ENCODE peak calls at places on chromosomes 12 and 14, in nine cellular contexts. G, Y, W, X, L, B, O, F and N are unnamed samples.

GRCh38 chr12:6635856-6636521 is at the start of gene LPAR5:
- DNase-seq in G (no peak), Y (no peak), W (peak), X (no peak), L (no peak), B (no peak), O (no peak), F (no peak), N (peak)

GRCh38 chr14:51546603-51547258 is 105.0 kb upstream of the FRMD6 start:
- DNase-seq in G (no peak), Y (no peak), W (no peak), X (no peak), L (no peak), B (peak), O (no peak), F (no peak), N (no peak)

GRCh38 chr14:61003571-61003970 is 22.5 kb downstream of the SLC38A6 start:
- DNase-seq in G (no peak), Y (no peak), W (no peak), X (no peak), L (no peak), B (no peak), O (no peak), F (no peak), N (no peak)

GRCh38 chr12:93982847-93983315 is 165.5 kb upstream of the PLXNC1 start:
- DNase-seq in G (no peak), Y (no peak), W (peak), X (no peak), L (no peak), B (no peak), O (no peak), F (peak), N (peak)

GRCh38 chr12:15827136-15827535 is 37.9 kb upstream of the EPS8 start:
- DNase-seq in G (no peak), Y (no peak), W (no peak), X (no peak), L (no peak), B (no peak), O (no peak), F (no peak), N (no peak)

GRCh38 chr12:739349-739748 is 13.0 kb upstream of the WNK1 start:
- DNase-seq in G (no peak), Y (no peak), W (no peak), X (no peak), L (no peak), B (no peak), O (no peak), F (no peak), N (no peak)

GRCh38 chr14:23709923-23710322 is 73.8 kb downstream of the DHRS2 start:
- DNase-seq in G (no peak), Y (no peak), W (no peak), X (no peak), L (no peak), B (no peak), O (no peak), F (no peak), N (no peak)

GRCh38 chr14:90979451-90979850 is 81.0 kb downstream of the RPS6KA5 start:
- DNase-seq in G (no peak), Y (no peak), W (no peak), X (no peak), L (no peak), B (no peak), O (no peak), F (no peak), N (no peak)

GRCh38 chr12:105083041-105083440 is 1.2 kb downstream of the ALDH1L2 start:
- DNase-seq in G (no peak), Y (peak), W (no peak), X (peak), L (no peak), B (no peak), O (no peak), F (no peak), N (no peak)

GRCh38 chr12:61654698-61655097 is 605.5 kb upstream of the USP15 start:
- DNase-seq in G (no peak), Y (no peak), W (peak), X (no peak), L (no peak), B (no peak), O (no peak), F (no peak), N (no peak)

GRCh38 chr12:79155703-79156102 is 291.1 kb downstream of the SYT1 start:
- DNase-seq in G (no peak), Y (no peak), W (no peak), X (no peak), L (no peak), B (no peak), O (no peak), F (no peak), N (peak)

GRCh38 chr12:1799068-1799881 is 21.1 kb upstream of the LRTM2 start:
- DNase-seq in G (no peak), Y (no peak), W (no peak), X (no peak), L (no peak), B (no peak), O (no peak), F (no peak), N (no peak)

GRCh38 chr14:81427348-81428058 is 27.4 kb upstream of the STON2 start:
- DNase-seq in G (no peak), Y (no peak), W (no peak), X (no peak), L (no peak), B (peak), O (peak), F (peak), N (no peak)

GRCh38 chr14:100612879-100613455 is 25.8 kb upstream of the BEGAIN start:
- DNase-seq in G (no peak), Y (no peak), W (no peak), X (no peak), L (no peak), B (no peak), O (no peak), F (no peak), N (no peak)

GRCh38 chr12:80041691-80042090 is 57.6 kb upstream of the OTOGL start:
- DNase-seq in G (no peak), Y (no peak), W (no peak), X (no peak), L (no peak), B (no peak), O (no peak), F (no peak), N (peak)

GRCh38 chr14:34029921-34030334 is 79.1 kb upstream of the EGLN3 start:
- DNase-seq in G (no peak), Y (no peak), W (no peak), X (no peak), L (no peak), B (no peak), O (peak), F (no peak), N (peak)

GRCh38 chr14:63163306-63163705 is 40.9 kb upstream of the RHOJ start:
- DNase-seq in G (no peak), Y (no peak), W (no peak), X (no peak), L (no peak), B (no peak), O (no peak), F (no peak), N (no peak)

GRCh38 chr12:122094735-122095561 is 16.4 kb downstream of the MLXIP start:
- DNase-seq in G (no peak), Y (no peak), W (no peak), X (no peak), L (no peak), B (peak), O (no peak), F (no peak), N (peak)

GRCh38 chr12:94718114-94718513 is 67.8 kb upstream of the TMCC3 start:
- DNase-seq in G (no peak), Y (no peak), W (no peak), X (no peak), L (no peak), B (peak), O (no peak), F (peak), N (peak)

GRCh38 chr14:95500201-95500681 is 16.2 kb downstream of the SYNE3 start:
- DNase-seq in G (no peak), Y (no peak), W (no peak), X (no peak), L (no peak), B (no peak), O (no peak), F (no peak), N (no peak)

GRCh38 chr12:12718382-12718761 is 1.2 kb downstream of the CDKN1B start:
- DNase-seq in G (peak), Y (peak), W (no peak), X (no peak), L (no peak), B (no peak), O (no peak), F (no peak), N (no peak)

GRCh38 chr12:124475295-124476010 is 92.0 kb downstream of the NCOR2 start:
- DNase-seq in G (no peak), Y (no peak), W (no peak), X (no peak), L (no peak), B (no peak), O (no peak), F (no peak), N (no peak)

GRCh38 chr14:38065101-38065762 is 142.5 kb upstream of the SSTR1 start:
- DNase-seq in G (peak), Y (no peak), W (no peak), X (no peak), L (no peak), B (no peak), O (no peak), F (no peak), N (no peak)

GRCh38 chr12:105226219-105226618 is 9.8 kb downstream of the APPL2 start:
- DNase-seq in G (no peak), Y (no peak), W (no peak), X (peak), L (no peak), B (no peak), O (peak), F (no peak), N (peak)

GRCh38 chr14:75989134-75989533 is 3.6 kb downstream of the IFT43 start:
- DNase-seq in G (no peak), Y (no peak), W (no peak), X (no peak), L (no peak), B (no peak), O (no peak), F (no peak), N (peak)

GRCh38 chr12:32755051-32755653 is 545 bp downstream of the YARS2 start:
- DNase-seq in G (peak), Y (peak), W (peak), X (peak), L (peak), B (peak), O (peak), F (peak), N (peak)

GRCh38 chr14:55103005-55103640 is 25.9 kb upstream of the LGALS3 start:
- DNase-seq in G (peak), Y (no peak), W (peak), X (no peak), L (no peak), B (peak), O (peak), F (peak), N (peak)

GRCh38 chr14:64806202-64806861 is 73.4 kb downstream of the SPTB start:
- DNase-seq in G (no peak), Y (no peak), W (peak), X (no peak), L (no peak), B (no peak), O (no peak), F (peak), N (peak)

GRCh38 chr12:108666326-108666995 is 32.8 kb upstream of the SELPLG start:
- DNase-seq in G (no peak), Y (no peak), W (no peak), X (no peak), L (no peak), B (no peak), O (no peak), F (no peak), N (peak)

GRCh38 chr12:2588345-2588744 is 206.4 kb upstream of the FKBP4 start:
- DNase-seq in G (no peak), Y (no peak), W (no peak), X (no peak), L (no peak), B (no peak), O (no peak), F (no peak), N (no peak)

GRCh38 chr12:27998170-27999110 is 25.9 kb upstream of the PTHLH start:
- DNase-seq in G (no peak), Y (no peak), W (no peak), X (no peak), L (no peak), B (no peak), O (no peak), F (peak), N (no peak)

GRCh38 chr14:76312821-76313220 is 63.1 kb upstream of the ESRRB start:
- DNase-seq in G (no peak), Y (no peak), W (no peak), X (no peak), L (no peak), B (no peak), O (no peak), F (no peak), N (no peak)